ENCODE peak calls at places on chromosomes 2 and 18, in six cellular contexts. U is fibroblast of lung; D is naive thymus-derived CD4-positive, alpha-beta T cell; E is H9; A is CD4-positive, alpha-beta T cell; Q is aorta. W is an unnamed sample.

GRCh38 chr2:8827729-8828128 is 9.7 kb downstream of the KIDINS220 start:
- DNase-seq in Q (no peak), U (no peak), A (no peak), D (no peak), E (no peak), W (no peak)

GRCh38 chr18:53451902-53452301 is 772.6 kb downstream of the MBD2 start:
- DNase-seq in A (no peak), U (no peak), E (no peak), D (no peak), Q (no peak), W (no peak)

GRCh38 chr2:40160730-40161129 is 291.2 kb downstream of the SLC8A1 start:
- DNase-seq in E (no peak), A (no peak), U (peak), Q (no peak), D (no peak), W (no peak)

GRCh38 chr2:32417659-32418058 is 60.8 kb downstream of the BIRC6 start:
- DNase-seq in Q (no peak), A (no peak), U (no peak), E (no peak), D (no peak), W (no peak)

GRCh38 chr2:145006957-145007672 is 487.2 kb upstream of the ZEB2 start:
- DNase-seq in E (no peak), U (peak), A (no peak), Q (peak), D (no peak), W (peak)

GRCh38 chr2:9772999-9773904 is 70.0 kb upstream of the TAF1B start:
- DNase-seq in Q (no peak), D (no peak), E (no peak), A (no peak), U (no peak), W (no peak)

GRCh38 chr2:145985517-145985916 is 1465.6 kb upstream of the ZEB2 start:
- DNase-seq in U (no peak), D (no peak), A (no peak), E (no peak), Q (no peak), W (no peak)

GRCh38 chr18:23716516-23716915 is 27.3 kb downstream of the LAMA3 start:
- DNase-seq in D (no peak), E (peak), Q (no peak), U (peak), A (no peak), W (no peak)

GRCh38 chr2:109383505-109384307 is 230.1 kb downstream of the SEPTIN10 start:
- DNase-seq in A (no peak), Q (peak), U (no peak), E (no peak), D (no peak), W (peak)

GRCh38 chr18:35041752-35042379 is 653 bp downstream of the MAPRE2 start:
- DNase-seq in U (no peak), Q (no peak), E (no peak), A (no peak), D (peak), W (no peak)

GRCh38 chr2:182463760-182464159 is 36.9 kb upstream of the PDE1A start:
- DNase-seq in E (no peak), Q (no peak), A (no peak), U (no peak), D (no peak), W (no peak)

GRCh38 chr2:126656311-126657145 is 570 bp downstream of the GYPC start:
- DNase-seq in A (peak), E (peak), D (peak), U (peak), Q (peak), W (peak)

GRCh38 chr2:127420039-127420864 is 2.0 kb downstream of the PROC start:
- DNase-seq in A (no peak), D (no peak), U (no peak), Q (no peak), E (no peak), W (no peak)

GRCh38 chr2:216685327-216685875 is 9.9 kb downstream of the IGFBP5 start:
- DNase-seq in U (no peak), D (no peak), Q (peak), E (no peak), A (no peak), W (no peak)

GRCh38 chr2:110669079-110669478 is 8.8 kb downstream of the BUB1 start:
- DNase-seq in A (no peak), U (no peak), Q (no peak), E (no peak), D (no peak), W (no peak)

GRCh38 chr2:237412646-237413292 is 1.2 kb downstream of the COL6A3 start:
- DNase-seq in A (no peak), Q (peak), E (no peak), D (no peak), U (no peak), W (no peak)

GRCh38 chr2:60552096-60552850 is 1.2 kb downstream of the BCL11A start:
- DNase-seq in U (no peak), A (no peak), D (no peak), Q (no peak), E (peak), W (peak)

GRCh38 chr2:61357681-61358080 is 113.2 kb downstream of the USP34 start:
- DNase-seq in E (no peak), Q (no peak), D (no peak), A (no peak), U (peak), W (no peak)

GRCh38 chr2:161045726-161046125 is 114.5 kb upstream of the TANK start:
- DNase-seq in Q (no peak), A (no peak), E (no peak), D (no peak), U (peak), W (no peak)

GRCh38 chr18:58557013-58557435 is 71.9 kb downstream of the ALPK2 start:
- DNase-seq in Q (no peak), D (no peak), U (no peak), E (no peak), A (no peak), W (no peak)

GRCh38 chr2:188788621-188789020 is 185.6 kb upstream of the COL3A1 start:
- DNase-seq in Q (peak), D (no peak), A (no peak), U (peak), E (no peak), W (peak)

GRCh38 chr2:54579682-54580349 is 123.7 kb downstream of the SPTBN1 start:
- DNase-seq in A (peak), U (no peak), Q (no peak), E (no peak), D (peak), W (no peak)

GRCh38 chr2:226660524-226660923 is 139.1 kb downstream of the IRS1 start:
- DNase-seq in U (peak), D (no peak), Q (no peak), E (no peak), A (no peak), W (no peak)

GRCh38 chr2:128772671-128773070 is 454.0 kb upstream of the HS6ST1 start:
- DNase-seq in Q (peak), D (no peak), U (no peak), A (no peak), E (peak), W (no peak)

GRCh38 chr2:182456784-182457183 is 29.9 kb upstream of the PDE1A start:
- DNase-seq in E (no peak), U (peak), A (no peak), D (no peak), Q (no peak), W (no peak)

GRCh38 chr2:126882736-126883660 is 15.7 kb upstream of the TEX51 start:
- DNase-seq in D (no peak), U (no peak), E (peak), A (no peak), Q (no peak), W (no peak)

GRCh38 chr2:16664052-16664731 is 1.4 kb downstream of the CYRIA start:
- DNase-seq in E (peak), D (no peak), U (peak), Q (peak), A (no peak), W (no peak)

GRCh38 chr18:78587626-78588600 is 391.7 kb upstream of the SALL3 start:
- DNase-seq in Q (no peak), A (no peak), E (no peak), D (no peak), U (no peak), W (no peak)

GRCh38 chr2:204722207-204722606 is 176.9 kb downstream of the PARD3B start:
- DNase-seq in Q (no peak), E (no peak), D (no peak), U (no peak), A (no peak), W (no peak)

GRCh38 chr2:43469713-43470112 is 126.1 kb downstream of the THADA start:
- DNase-seq in D (no peak), U (no peak), E (no peak), A (no peak), Q (no peak), W (no peak)

GRCh38 chr18:57352761-57353136 is 392 bp downstream of the ST8SIA3 start:
- DNase-seq in U (no peak), E (peak), A (no peak), Q (no peak), D (no peak), W (peak)

DNA sequence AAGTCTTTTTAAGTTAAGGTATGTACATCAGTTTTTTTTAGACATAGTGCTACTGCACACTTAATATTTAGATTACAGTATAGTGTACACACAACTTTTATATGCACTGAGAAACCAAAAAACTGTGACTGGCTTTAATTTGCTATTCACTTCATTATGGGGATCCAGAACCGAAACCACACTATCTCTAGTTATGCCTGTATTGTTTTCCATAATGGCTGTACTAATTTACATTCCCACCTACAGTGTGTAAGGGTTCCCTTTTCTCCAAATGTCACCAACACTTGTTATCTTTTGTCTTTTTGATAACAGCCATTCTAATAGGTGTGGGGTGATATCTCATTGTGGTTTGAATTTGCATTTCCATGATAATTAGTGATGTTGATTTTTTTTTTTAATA is 213.4 kb upstream of the CCDC150 start:
- DNase-seq in E (no peak), D (no peak), U (no peak), Q (no peak), A (no peak), W (no peak)
- H3K27ac ChIP-seq in E (no peak), D (no peak), U (no peak), Q (no peak), A (no peak), W (no peak)

GRCh38 chr2:176385219-176385618 is 116.0 kb downstream of the MTX2 start:
- DNase-seq in Q (no peak), A (no peak), U (no peak), E (no peak), D (no peak), W (no peak)

GRCh38 chr2:176380341-176380740 is 111.1 kb downstream of the MTX2 start:
- DNase-seq in A (no peak), D (no peak), E (no peak), Q (no peak), U (no peak), W (no peak)

GRCh38 chr2:176385838-176386237 is 116.6 kb downstream of the MTX2 start:
- DNase-seq in Q (no peak), E (no peak), D (no peak), A (no peak), U (no peak), W (no peak)

GRCh38 chr2:176383100-176383499 is 113.9 kb downstream of the MTX2 start:
- DNase-seq in D (no peak), E (no peak), Q (no peak), A (no peak), U (no peak), W (no peak)

GRCh38 chr2:176383836-176384442 is 114.7 kb downstream of the MTX2 start:
- DNase-seq in A (no peak), U (no peak), D (no peak), Q (no peak), E (no peak), W (no peak)
- H3K27ac ChIP-seq in A (no peak), U (no peak), D (no peak), Q (no peak), E (no peak), W (no peak)

GRCh38 chr2:135844285-135844985 is 7.5 kb upstream of the LCT start:
- DNase-seq in Q (no peak), A (no peak), D (no peak), E (no peak), U (no peak), W (no peak)

GRCh38 chr2:135836596-135836995 is 388 bp downstream of the LCT start:
- DNase-seq in A (no peak), U (no peak), Q (no peak), E (no peak), D (no peak), W (no peak)

GRCh38 chr2:135839713-135840112 is 2.7 kb upstream of the LCT start:
- DNase-seq in E (no peak), Q (no peak), U (peak), A (no peak), D (no peak), W (no peak)

GRCh38 chr2:135843671-135844070 is 6.7 kb upstream of the LCT start:
- DNase-seq in E (no peak), A (no peak), Q (no peak), D (no peak), U (no peak), W (no peak)

GRCh38 chr2:135840601-135841000 is 3.6 kb upstream of the LCT start:
- DNase-seq in A (no peak), D (no peak), U (peak), E (no peak), Q (no peak), W (no peak)
- H3K27ac ChIP-seq in A (no peak), D (peak), U (peak), E (no peak), Q (no peak), W (no peak)

GRCh38 chr2:10863837-10864236 is 47.9 kb upstream of the KCNF1 start:
- DNase-seq in D (no peak), E (no peak), U (peak), A (no peak), Q (no peak), W (peak)

GRCh38 chr2:10865841-10866240 is 45.9 kb upstream of the KCNF1 start:
- DNase-seq in E (no peak), U (no peak), D (no peak), A (no peak), Q (no peak), W (no peak)

GRCh38 chr2:10863047-10863446 is 48.7 kb upstream of the KCNF1 start:
- DNase-seq in E (no peak), D (no peak), Q (no peak), U (no peak), A (no peak), W (no peak)

GRCh38 chr2:10862330-10862729 is 49.4 kb upstream of the KCNF1 start:
- DNase-seq in A (no peak), U (no peak), Q (no peak), D (no peak), E (no peak), W (no peak)

GRCh38 chr2:10864888-10865551 is 46.7 kb upstream of the KCNF1 start:
- DNase-seq in U (no peak), A (peak), E (no peak), D (peak), Q (no peak), W (no peak)
- H3K27ac ChIP-seq in U (no peak), A (no peak), E (no peak), D (no peak), Q (no peak), W (no peak)

GRCh38 chr2:64606495-64607363 is 47.0 kb downstream of the SERTAD2 start:
- DNase-seq in Q (peak), U (peak), E (peak), D (peak), A (peak), W (peak)

GRCh38 chr2:64604155-64604554 is 49.6 kb downstream of the SERTAD2 start:
- DNase-seq in A (no peak), Q (no peak), E (no peak), D (no peak), U (no peak), W (no peak)

GRCh38 chr2:64605991-64606494 is 47.7 kb downstream of the SERTAD2 start:
- DNase-seq in U (no peak), A (no peak), D (no peak), Q (no peak), E (no peak), W (no peak)

GRCh38 chr2:64607381-64607780 is 46.3 kb downstream of the SERTAD2 start:
- DNase-seq in E (no peak), D (no peak), A (no peak), U (no peak), Q (no peak), W (no peak)

GRCh38 chr2:64604929-64605550 is 48.7 kb downstream of the SERTAD2 start:
- DNase-seq in U (peak), A (no peak), Q (no peak), D (no peak), E (no peak), W (no peak)
- H3K27ac ChIP-seq in U (no peak), A (no peak), Q (no peak), D (no peak), E (no peak), W (no peak)

DNA sequence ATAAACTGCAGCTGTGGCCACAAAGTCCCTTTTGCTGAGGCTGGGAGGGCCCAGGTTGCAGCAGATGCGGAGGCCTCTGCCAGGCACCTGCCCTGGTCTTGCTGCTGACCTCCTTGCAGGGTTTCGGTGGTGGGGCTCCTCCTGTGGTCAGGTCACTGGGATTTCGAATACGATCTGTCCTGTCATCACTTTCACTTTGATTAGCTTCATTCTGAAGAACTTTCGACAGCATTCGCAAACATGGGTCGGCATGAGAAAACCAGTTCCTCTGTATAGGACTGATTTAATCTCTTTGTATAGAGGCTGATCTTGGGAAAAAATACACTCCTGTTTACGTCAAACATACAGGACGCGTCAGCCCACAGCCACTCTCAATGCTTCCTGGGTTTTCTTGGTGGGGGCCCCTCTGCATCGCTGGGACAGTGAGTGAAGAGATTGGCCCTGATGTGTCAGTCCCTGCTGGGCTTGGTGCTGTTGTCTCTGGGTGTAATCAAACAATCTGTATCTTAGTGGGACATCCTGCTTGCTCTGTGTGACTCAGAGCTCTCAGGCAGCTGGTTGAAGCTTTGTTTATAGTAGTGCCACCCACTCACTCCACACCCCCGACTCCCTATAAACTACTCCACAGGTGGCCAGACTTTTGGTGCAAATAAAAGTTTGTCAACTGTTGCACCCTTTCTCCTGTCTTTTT is 209.4 kb upstream of the CXCR4 start:
- DNase-seq in D (peak), U (peak), A (peak), E (no peak), Q (no peak), W (no peak)
- H3K27ac ChIP-seq in D (peak), U (no peak), A (peak), E (no peak), Q (no peak), W (peak)

GRCh38 chr2:1633092-1633721 is 111.1 kb downstream of the PXDN start:
- DNase-seq in U (no peak), D (no peak), A (no peak), Q (no peak), E (no peak), W (peak)
- H3K27ac ChIP-seq in U (no peak), D (no peak), A (no peak), Q (no peak), E (no peak), W (no peak)

W was measured in left lung.